ENCODE peak calls at places on chromosome X, in five cellular contexts. R is MV-4-11, E is brain microvascular endothelial cell, M is C1 segment of cervical spinal cord, I is GM18507. T is an unnamed sample.

GRCh38 chrX:20530319-20530979 is 263.7 kb upstream of the RPS6KA3 start:
- DNase-seq in E (peak), R (peak), I (no peak), M (peak), T (peak)

GRCh38 chrX:130216312-130216711 is 44.5 kb downstream of the RAB33A start:
- DNase-seq in E (peak), I (no peak), M (no peak), R (no peak), T (peak)

GRCh38 chrX:55841962-55842752 is 124.6 kb downstream of the RRAGB start:
- DNase-seq in M (no peak), R (no peak), E (no peak), I (no peak), T (no peak)

GRCh38 chrX:47078129-47079043 is at the start of gene RGN:
- DNase-seq in R (no peak), E (no peak), M (peak), I (no peak), T (no peak)

GRCh38 chrX:27924261-27924660 is 57.0 kb downstream of the DCAF8L1 start:
- DNase-seq in R (no peak), E (no peak), I (no peak), M (no peak), T (no peak)

GRCh38 chrX:120768681-120769080 is 107.0 kb downstream of the CT47B1 start:
- DNase-seq in E (peak), R (no peak), I (no peak), M (no peak), T (no peak)

GRCh38 chrX:14051416-14051815 is 21.7 kb upstream of the GEMIN8 start:
- DNase-seq in R (no peak), I (no peak), E (no peak), M (no peak), T (no peak)

GRCh38 chrX:136094962-136095361 is 52.4 kb upstream of the FHL1 start:
- DNase-seq in I (no peak), M (no peak), R (no peak), E (peak), T (no peak)

GRCh38 chrX:43974076-43974475 is 886 bp upstream of the NDP start:
- DNase-seq in E (no peak), R (no peak), M (no peak), I (no peak), T (no peak)

GRCh38 chrX:83771664-83772063 is 89.3 kb upstream of the CYLC1 start:
- DNase-seq in R (peak), E (no peak), I (no peak), M (no peak), T (no peak)

GRCh38 chrX:136250191-136251041 is 784 bp downstream of the MAP7D3 start:
- DNase-seq in M (no peak), R (no peak), I (no peak), E (no peak), T (peak)

GRCh38 chrX:149567621-149568417 is 18.1 kb upstream of the HSFX3 start:
- DNase-seq in E (no peak), M (no peak), I (no peak), R (no peak), T (no peak)